ENCODE peak calls at places on chromosomes 11 and 22, in ten cellular contexts. J, N, U, V, L, R, G, Y, Q and K are unnamed samples.

GRCh38 chr11:113778111-113778910 is 1.3 kb upstream of the CLDN25 start:
- DNase-seq in U (no peak), N (peak), Q (no peak), J (peak), G (no peak), R (peak), L (no peak), Y (no peak), V (no peak), K (no peak)

GRCh38 chr11:44258839-44259420 is 51.0 kb downstream of the ALX4 start:
- DNase-seq in R (no peak), G (no peak), N (no peak), L (no peak), Y (no peak), Q (no peak), U (no peak), V (peak), J (no peak), K (no peak)

GRCh38 chr22:38088723-38089473 is 4.9 kb upstream of the SLC16A8 start:
- DNase-seq in G (no peak), Y (no peak), J (no peak), L (no peak), U (peak), Q (no peak), N (no peak), R (no peak), V (no peak), K (no peak)

GRCh38 chr22:45033136-45033535 is 23.3 kb upstream of the PHF21B start:
- DNase-seq in G (no peak), V (no peak), R (no peak), N (no peak), Y (no peak), U (no peak), L (no peak), J (no peak), Q (no peak), K (no peak)

GRCh38 chr11:18700375-18700774 is 1.8 kb downstream of the TMEM86A start:
- DNase-seq in Q (no peak), G (no peak), Y (no peak), R (no peak), V (no peak), L (no peak), U (no peak), N (no peak), J (peak), K (no peak)

GRCh38 chr22:35465109-35465701 is 65.3 kb downstream of the MCM5 start:
- DNase-seq in U (no peak), V (no peak), Q (no peak), L (peak), R (no peak), N (no peak), J (no peak), Y (no peak), G (no peak), K (no peak)

GRCh38 chr11:35432464-35432863 is 13.1 kb upstream of the SLC1A2 start:
- DNase-seq in L (no peak), N (no peak), G (no peak), Q (no peak), U (no peak), Y (no peak), V (no peak), J (no peak), R (no peak), K (no peak)

GRCh38 chr11:76025068-76025467 is 181.2 kb downstream of the WNT11 start:
- DNase-seq in L (no peak), G (no peak), J (no peak), V (no peak), R (no peak), U (no peak), Y (peak), Q (no peak), N (no peak), K (no peak)

GRCh38 chr11:84890706-84891105 is 736.4 kb downstream of the DLG2 start:
- DNase-seq in U (no peak), G (no peak), Y (no peak), V (no peak), R (no peak), Q (no peak), J (no peak), N (no peak), L (no peak), K (no peak)

GRCh38 chr22:28034760-28035401 is 115.8 kb upstream of the PITPNB start:
- DNase-seq in Q (peak), J (no peak), G (peak), R (peak), Y (peak), U (no peak), L (peak), N (peak), V (peak), K (no peak)

GRCh38 chr11:114621072-114621471 is 25.5 kb upstream of the NXPE4 start:
- DNase-seq in N (no peak), Y (no peak), J (no peak), L (no peak), G (no peak), R (no peak), Q (no peak), V (no peak), U (no peak), K (no peak)

GRCh38 chr22:49828599-49828965 is 909 bp upstream of the BRD1 start:
- DNase-seq in G (no peak), Y (no peak), U (no peak), V (no peak), N (no peak), R (no peak), Q (no peak), L (no peak), J (no peak), K (no peak)